ENCODE peak calls at places on chromosomes 1 and 21, in ten cellular contexts. H is adipocyte; K is foreskin keratinocyte; C is astrocyte; M is cardiac muscle cell; I is retinal pigment epithelial cell; S is foreskin fibroblast; Z is brain microvascular endothelial cell; D is posterior cingulate gyrus; L is CD4-positive, alpha-beta T cell. N is an unnamed sample.

GRCh38 chr1:116751149-116751548 is 3.1 kb upstream of the CD2 start:
- DNase-seq in H (no peak), K (no peak), C (no peak), M (no peak), I (no peak), S (no peak), Z (no peak), D (no peak), L (no peak), N (no peak)

GRCh38 chr1:231973840-231974239 is 347.2 kb downstream of the DISC1 start:
- DNase-seq in H (no peak), K (no peak), C (peak), M (no peak), I (no peak), S (no peak), Z (no peak), D (no peak), L (no peak), N (no peak)

GRCh38 chr21:33976082-33976979 is 60.7 kb upstream of the ATP5PO start:
- DNase-seq in H (peak), K (peak), C (peak), M (peak), I (peak), S (peak), Z (peak), D (no peak), L (peak), N (no peak)

GRCh38 chr1:206575894-206576737 is 36.1 kb downstream of the EIF2D start:
- DNase-seq in H (no peak), K (no peak), C (no peak), M (no peak), I (no peak), S (no peak), Z (no peak), D (no peak), L (no peak), N (no peak)

GRCh38 chr1:12167493-12168429 is 970 bp downstream of the TNFRSF1B start:
- DNase-seq in H (no peak), K (no peak), C (no peak), M (no peak), I (no peak), S (no peak), Z (no peak), D (no peak), L (no peak), N (no peak)

GRCh38 chr1:8987881-8988617 is 38.2 kb downstream of the SLC2A7 start:
- DNase-seq in H (peak), K (peak), C (no peak), M (peak), I (no peak), S (peak), Z (peak), D (peak), L (peak), N (peak)

GRCh38 chr1:84619383-84620093 is 45.3 kb upstream of the CTBS start:
- DNase-seq in H (peak), K (peak), C (peak), M (peak), I (no peak), S (peak), Z (peak), D (no peak), L (no peak), N (peak)

GRCh38 chr1:151711940-151712339 is 4.7 kb downstream of the CELF3 start:
- DNase-seq in H (no peak), K (no peak), C (no peak), M (no peak), I (no peak), S (no peak), Z (no peak), D (no peak), L (no peak), N (no peak)

GRCh38 chr1:172340520-172340919 is 80.0 kb upstream of the C1orf105 start:
- DNase-seq in H (no peak), K (no peak), C (no peak), M (no peak), I (no peak), S (no peak), Z (no peak), D (no peak), L (no peak), N (no peak)